ENCODE peak calls at places on chromosomes 1 and 21, in four cellular contexts. One of them, this sample, is unnamed.

GRCh38 chr1:177913762-177914540 is 55.9 kb downstream of the SEC16B start:
- DNase-seq in pancreas: no peak
- DNase-seq in type B pancreatic cell: no peak
- DNase-seq in stimulated activated naive CD4-positive, alpha-beta T cell: no peak
- DNase-seq in this sample: no peak

GRCh38 chr1:185224132-185224531 is 67.2 kb downstream of the SWT1 start:
- DNase-seq in type B pancreatic cell: no peak
- DNase-seq in stimulated activated naive CD4-positive, alpha-beta T cell: no peak
- DNase-seq in pancreas: no peak
- DNase-seq in this sample: no peak

GRCh38 chr1:917076-917459 is 6.7 kb upstream of the SAMD11 start:
- DNase-seq in pancreas: peak
- DNase-seq in type B pancreatic cell: no peak
- DNase-seq in stimulated activated naive CD4-positive, alpha-beta T cell: no peak
- DNase-seq in this sample: no peak

GRCh38 chr1:84525738-84526137 is 19.4 kb upstream of the GNG5 start:
- DNase-seq in type B pancreatic cell: no peak
- DNase-seq in stimulated activated naive CD4-positive, alpha-beta T cell: no peak
- DNase-seq in pancreas: no peak
- DNase-seq in this sample: no peak

GRCh38 chr1:43836267-43836951 is 97.2 kb upstream of the ARTN start:
- DNase-seq in stimulated activated naive CD4-positive, alpha-beta T cell: peak
- DNase-seq in type B pancreatic cell: no peak
- DNase-seq in pancreas: peak
- DNase-seq in this sample: no peak

GRCh38 chr21:33025471-33026298 is at the start of gene OLIG2:
- DNase-seq in pancreas: no peak
- DNase-seq in type B pancreatic cell: peak
- DNase-seq in stimulated activated naive CD4-positive, alpha-beta T cell: peak
- DNase-seq in this sample: no peak

GRCh38 chr21:45333583-45334121 is 46.0 kb upstream of the POFUT2 start:
- DNase-seq in pancreas: peak
- DNase-seq in type B pancreatic cell: no peak
- DNase-seq in stimulated activated naive CD4-positive, alpha-beta T cell: no peak
- DNase-seq in this sample: no peak

GRCh38 chr21:15063821-15064575 is 802 bp downstream of the NRIP1 start:
- DNase-seq in pancreas: peak
- DNase-seq in stimulated activated naive CD4-positive, alpha-beta T cell: peak
- DNase-seq in type B pancreatic cell: peak
- DNase-seq in this sample: peak

GRCh38 chr1:178093150-178093957 is 550 bp upstream of the RASAL2 start:
- DNase-seq in pancreas: peak
- DNase-seq in stimulated activated naive CD4-positive, alpha-beta T cell: no peak
- DNase-seq in type B pancreatic cell: peak
- DNase-seq in this sample: peak

GRCh38 chr21:24200052-24200451 is 1407.2 kb downstream of the MRPL39 start:
- DNase-seq in type B pancreatic cell: no peak
- DNase-seq in pancreas: no peak
- DNase-seq in stimulated activated naive CD4-positive, alpha-beta T cell: no peak
- DNase-seq in this sample: no peak

GRCh38 chr1:22241250-22241649 is 98.4 kb upstream of the WNT4 start:
- DNase-seq in type B pancreatic cell: no peak
- DNase-seq in pancreas: no peak
- DNase-seq in stimulated activated naive CD4-positive, alpha-beta T cell: no peak
- DNase-seq in this sample: no peak

GRCh38 chr1:20496241-20496661 is 10.2 kb upstream of the CAMK2N1 start:
- DNase-seq in stimulated activated naive CD4-positive, alpha-beta T cell: no peak
- DNase-seq in type B pancreatic cell: no peak
- DNase-seq in pancreas: no peak
- DNase-seq in this sample: no peak

GRCh38 chr1:193905288-193906085 is 719.1 kb upstream of the B3GALT2 start:
- DNase-seq in type B pancreatic cell: no peak
- DNase-seq in pancreas: no peak
- DNase-seq in stimulated activated naive CD4-positive, alpha-beta T cell: no peak
- DNase-seq in this sample: no peak

GRCh38 chr1:34918609-34919561 is 10.6 kb downstream of the DLGAP3 start:
- DNase-seq in stimulated activated naive CD4-positive, alpha-beta T cell: no peak
- DNase-seq in pancreas: no peak
- DNase-seq in type B pancreatic cell: peak
- DNase-seq in this sample: peak